ENCODE peak calls at places on chromosomes 11 and 22, in four cellular contexts. One of them, this sample, is unnamed.

GRCh38 chr11:33376331-33377099 is 119.3 kb downstream of the HIPK3 start:
- DNase-seq in stimulated activated CD8-positive, alpha-beta memory T cell treated with anti-CD3 and anti-CD28 coated beads, Interleukin-15, amount 100 ng/mL, for 24 hours: no peak
- DNase-seq in effector memory CD4-positive, alpha-beta T cell: no peak
- DNase-seq in NCI-H1092: peak; percentile 6
- DNase-seq in this sample: peak; percentile 40

GRCh38 chr11:76798656-76799055 is 15.5 kb downstream of the TSKU start:
- DNase-seq in stimulated activated CD8-positive, alpha-beta memory T cell treated with anti-CD3 and anti-CD28 coated beads, Interleukin-15, amount 100 ng/mL, for 24 hours: no peak
- DNase-seq in effector memory CD4-positive, alpha-beta T cell: no peak
- DNase-seq in NCI-H1092: no peak
- DNase-seq in this sample: no peak

GRCh38 chr11:125282596-125282914 is 118.0 kb downstream of the PKNOX2 start:
- DNase-seq in stimulated activated CD8-positive, alpha-beta memory T cell treated with anti-CD3 and anti-CD28 coated beads, Interleukin-15, amount 100 ng/mL, for 24 hours: no peak
- DNase-seq in effector memory CD4-positive, alpha-beta T cell: no peak
- DNase-seq in NCI-H1092: no peak
- DNase-seq in this sample: no peak

GRCh38 chr11:70729949-70730348 is 331.6 kb downstream of the CTTN start:
- DNase-seq in stimulated activated CD8-positive, alpha-beta memory T cell treated with anti-CD3 and anti-CD28 coated beads, Interleukin-15, amount 100 ng/mL, for 24 hours: no peak
- DNase-seq in effector memory CD4-positive, alpha-beta T cell: no peak
- DNase-seq in NCI-H1092: no peak
- DNase-seq in this sample: no peak

GRCh38 chr11:127411283-127411682 is 410.7 kb upstream of the KIRREL3 start:
- DNase-seq in stimulated activated CD8-positive, alpha-beta memory T cell treated with anti-CD3 and anti-CD28 coated beads, Interleukin-15, amount 100 ng/mL, for 24 hours: no peak
- DNase-seq in effector memory CD4-positive, alpha-beta T cell: no peak
- DNase-seq in NCI-H1092: no peak
- DNase-seq in this sample: no peak

GRCh38 chr22:43393845-43394474 is 17.9 kb upstream of the MPPED1 start:
- DNase-seq in stimulated activated CD8-positive, alpha-beta memory T cell treated with anti-CD3 and anti-CD28 coated beads, Interleukin-15, amount 100 ng/mL, for 24 hours: no peak
- DNase-seq in effector memory CD4-positive, alpha-beta T cell: no peak
- DNase-seq in NCI-H1092: no peak
- DNase-seq in this sample: no peak

GRCh38 chr11:12692238-12693074 is 18.2 kb downstream of the TEAD1 start:
- DNase-seq in stimulated activated CD8-positive, alpha-beta memory T cell treated with anti-CD3 and anti-CD28 coated beads, Interleukin-15, amount 100 ng/mL, for 24 hours: no peak
- DNase-seq in effector memory CD4-positive, alpha-beta T cell: no peak
- DNase-seq in NCI-H1092: peak; percentile 49
- DNase-seq in this sample: peak; percentile 73

GRCh38 chr22:44187652-44188230 is 7.0 kb downstream of the PARVG start:
- DNase-seq in stimulated activated CD8-positive, alpha-beta memory T cell treated with anti-CD3 and anti-CD28 coated beads, Interleukin-15, amount 100 ng/mL, for 24 hours: no peak
- DNase-seq in effector memory CD4-positive, alpha-beta T cell: no peak
- DNase-seq in NCI-H1092: no peak
- DNase-seq in this sample: no peak

GRCh38 chr11:46036969-46037368 is 84.3 kb downstream of the PHF21A start:
- DNase-seq in stimulated activated CD8-positive, alpha-beta memory T cell treated with anti-CD3 and anti-CD28 coated beads, Interleukin-15, amount 100 ng/mL, for 24 hours: no peak
- DNase-seq in effector memory CD4-positive, alpha-beta T cell: no peak
- DNase-seq in NCI-H1092: no peak
- DNase-seq in this sample: no peak

GRCh38 chr11:123166095-123166559 is 28.9 kb downstream of the CLMP start:
- DNase-seq in stimulated activated CD8-positive, alpha-beta memory T cell treated with anti-CD3 and anti-CD28 coated beads, Interleukin-15, amount 100 ng/mL, for 24 hours: no peak
- DNase-seq in effector memory CD4-positive, alpha-beta T cell: no peak
- DNase-seq in NCI-H1092: no peak
- DNase-seq in this sample: peak; percentile 25

GRCh38 chr11:2803186-2804057 is 82.2 kb downstream of the CDKN1C start:
- DNase-seq in stimulated activated CD8-positive, alpha-beta memory T cell treated with anti-CD3 and anti-CD28 coated beads, Interleukin-15, amount 100 ng/mL, for 24 hours: no peak
- DNase-seq in effector memory CD4-positive, alpha-beta T cell: no peak
- DNase-seq in NCI-H1092: no peak
- DNase-seq in this sample: peak; percentile 36

This sample was measured in WERI-Rb-1.